ENCODE peak calls at places on chromosomes 11 and 22, in nine cellular contexts. N is lower leg skin, S is dorsolateral prefrontal cortex, Z is colonic mucosa, O is fibroblast of villous mesenchyme, Y is choroid plexus epithelial cell, L is AG04450, D is cardiac fibroblast, X is neural crest cell. E is an unnamed sample.

GRCh38 chr11:31646206-31646605 is 136.6 kb downstream of the ELP4 start:
- DNase-seq in D (peak), N (no peak), Y (peak), Z (no peak), X (no peak), O (no peak), L (no peak), S (no peak), E (no peak)

GRCh38 chr11:34614334-34615113 is 6.4 kb upstream of the EHF start:
- DNase-seq in D (peak), N (no peak), L (peak), O (peak), X (no peak), S (no peak), Z (peak), Y (peak), E (no peak)

GRCh38 chr11:44684886-44685285 is 41.9 kb upstream of the TSPAN18 start:
- DNase-seq in D (no peak), O (no peak), N (no peak), Z (no peak), S (no peak), Y (no peak), L (no peak), X (no peak), E (no peak)

GRCh38 chr11:64245797-64246623 is 733 bp downstream of the PPP1R14B start:
- DNase-seq in N (peak), D (peak), O (peak), S (no peak), Y (peak), Z (peak), L (peak), X (no peak), E (peak)

GRCh38 chr22:49767355-49768062 is 60.2 kb downstream of the BRD1 start:
- DNase-seq in Z (no peak), X (no peak), O (peak), D (peak), N (peak), Y (peak), S (peak), L (no peak), E (peak)

GRCh38 chr11:617248-617911 is 1.6 kb upstream of the IRF7 start:
- DNase-seq in N (no peak), Z (no peak), D (no peak), L (no peak), X (no peak), O (no peak), Y (no peak), S (no peak), E (no peak)

GRCh38 chr11:60128376-60128775 is 39.9 kb downstream of the MS4A2 start:
- DNase-seq in D (no peak), S (no peak), N (no peak), X (no peak), L (no peak), Y (no peak), Z (no peak), O (no peak), E (no peak)

GRCh38 chr11:121967131-121967689 is 148.8 kb downstream of the BLID start:
- DNase-seq in L (no peak), S (no peak), Z (no peak), D (no peak), O (no peak), Y (no peak), X (no peak), N (no peak), E (no peak)

GRCh38 chr11:6249822-6250555 is 9.6 kb upstream of the CCKBR start:
- DNase-seq in X (no peak), O (peak), D (peak), L (peak), Z (peak), Y (peak), N (peak), S (peak), E (no peak)

GRCh38 chr22:28817919-28818859 is 17.8 kb upstream of the XBP1 start:
- DNase-seq in X (no peak), L (no peak), S (no peak), O (no peak), D (no peak), N (no peak), Z (peak), Y (no peak), E (no peak)

GRCh38 chr22:49756201-49756600 is 71.5 kb downstream of the BRD1 start:
- DNase-seq in Z (no peak), S (no peak), L (no peak), N (peak), O (no peak), D (no peak), X (no peak), Y (no peak), E (no peak)

GRCh38 chr11:47606731-47607130 is 12.5 kb upstream of the C1QTNF4 start:
- DNase-seq in Y (peak), S (no peak), O (peak), X (no peak), Z (no peak), N (peak), D (peak), L (no peak), E (no peak)

GRCh38 chr11:47152953-47153950 is 23.4 kb downstream of the ARFGAP2 start:
- DNase-seq in S (peak), N (peak), Y (peak), L (peak), O (peak), Z (peak), D (peak), X (peak), E (peak)

GRCh38 chr22:23414727-23415489 is 165.2 kb downstream of the IGLL1 start:
- DNase-seq in X (no peak), Z (no peak), L (no peak), Y (no peak), O (no peak), N (peak), D (no peak), S (no peak), E (no peak)

GRCh38 chr11:85756401-85757200 is 54.3 kb downstream of the SYTL2 start:
- DNase-seq in Z (peak), L (no peak), X (no peak), Y (no peak), N (no peak), D (no peak), O (no peak), S (no peak), E (no peak)

DNA sequence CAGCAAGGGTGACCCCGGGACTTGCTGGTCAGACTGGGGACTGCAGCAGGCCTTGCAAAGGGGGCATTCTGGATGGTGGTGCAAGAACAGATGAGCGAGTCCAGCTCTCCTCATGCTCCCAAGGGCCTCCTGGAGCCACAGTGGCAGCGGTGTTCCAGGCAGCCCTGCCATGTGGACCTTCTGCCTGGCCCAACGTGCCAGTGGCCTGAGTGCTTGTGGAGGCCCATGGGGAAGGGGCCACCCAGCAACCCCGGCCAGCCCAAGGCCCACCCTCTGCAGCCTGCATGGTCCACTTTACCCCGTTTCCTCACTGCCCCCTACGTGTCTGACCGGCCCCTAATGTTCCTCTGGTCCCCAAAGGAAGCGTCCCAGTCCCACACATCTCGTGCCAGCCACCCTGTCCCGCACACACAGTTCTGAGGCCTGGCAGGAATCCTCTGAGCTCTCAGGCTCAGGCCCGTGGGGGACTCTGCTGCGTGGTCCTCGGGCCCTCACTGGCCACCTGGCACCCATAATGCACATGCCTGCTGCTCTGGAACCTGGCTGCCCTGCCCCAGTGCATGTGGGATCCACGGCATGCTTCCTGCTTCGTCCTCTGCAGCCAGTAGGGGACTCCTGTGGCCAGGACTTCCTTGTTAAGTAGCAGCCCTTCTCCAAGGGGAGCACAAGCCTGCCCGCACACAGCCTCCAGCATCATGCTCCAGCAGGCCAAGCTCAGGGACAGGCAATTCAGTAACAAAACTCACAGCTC is 85.5 kb downstream of the DGCR2 start:
- DNase-seq in D (peak), Y (peak), X (no peak), N (peak), L (no peak), S (peak), O (peak), Z (no peak), E (no peak)
- TF ChIP-seq CTCF in D (peak), Y (peak), X (no peak), N (no peak), L (peak), S (no peak), O (peak), Z (no peak), E (no peak)

GRCh38 chr11:71080239-71081097 is 171.9 kb downstream of the SHANK2 start:
- DNase-seq in D (peak), S (peak), L (peak), X (peak), Y (peak), Z (peak), O (peak), N (no peak), E (no peak)
- TF ChIP-seq CTCF in D (peak), S (peak), L (peak), X (peak), Y (peak), Z (peak), O (peak), N (no peak), E (no peak)

GRCh38 chr22:21991309-21991596 is 8.7 kb upstream of the TOP3B start:
- DNase-seq in S (no peak), Z (no peak), O (no peak), X (no peak), Y (no peak), N (no peak), D (no peak), L (no peak), E (no peak)

GRCh38 chr22:21991774-21992173 is 9.2 kb upstream of the TOP3B start:
- DNase-seq in S (no peak), N (no peak), Z (no peak), L (no peak), O (no peak), Y (no peak), X (no peak), D (no peak), E (no peak)

GRCh38 chr22:21989049-21989448 is 6.5 kb upstream of the TOP3B start:
- DNase-seq in D (no peak), X (no peak), L (no peak), N (no peak), S (no peak), Z (no peak), O (no peak), Y (no peak), E (no peak)

GRCh38 chr22:21992593-21993237 is 10.1 kb upstream of the TOP3B start:
- DNase-seq in L (no peak), Y (no peak), N (no peak), O (no peak), X (no peak), Z (no peak), D (no peak), S (no peak), E (no peak)

DNA sequence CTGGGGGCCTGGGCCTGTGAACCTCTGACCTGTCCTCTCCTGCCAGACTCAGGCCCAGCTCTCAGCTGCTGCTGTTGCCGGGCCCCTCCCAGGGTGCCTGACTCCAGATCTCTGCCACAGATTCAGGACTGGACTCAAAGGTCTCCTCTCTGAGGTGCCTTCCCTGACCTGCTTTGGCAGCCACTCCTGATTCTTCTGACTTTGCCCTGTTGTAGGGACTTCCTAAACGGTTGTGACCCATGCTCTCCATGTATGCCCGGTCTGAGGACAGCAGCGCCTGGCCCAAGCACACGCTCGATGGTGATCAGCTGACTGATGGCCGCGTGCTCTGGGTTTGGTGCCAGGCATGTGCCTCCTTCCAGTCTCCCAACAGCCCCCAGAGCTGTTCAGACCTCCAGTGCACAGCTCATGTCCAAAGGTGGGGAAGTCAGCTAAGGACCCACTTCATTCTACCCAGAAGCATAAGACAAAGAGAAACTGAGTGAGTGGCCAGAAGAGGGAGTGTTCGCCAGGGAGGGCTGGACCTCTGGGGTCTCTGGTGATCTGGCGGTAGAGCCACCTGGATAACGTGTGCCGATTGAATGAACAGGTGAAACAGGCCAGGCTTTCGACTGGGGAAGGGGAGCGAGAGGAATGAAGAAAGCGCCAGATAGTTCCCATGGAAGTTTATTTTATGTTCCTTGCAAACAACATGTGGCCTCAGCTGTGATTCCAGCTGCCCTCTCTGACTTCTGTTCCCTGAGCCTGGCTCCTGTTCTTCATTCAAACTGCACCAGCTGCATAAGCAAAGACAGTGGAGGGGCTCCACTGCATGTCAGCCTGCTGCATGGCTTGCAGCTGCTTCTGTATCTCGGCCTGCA is 8.1 kb upstream of the TOP3B start:
- DNase-seq in S (no peak), X (no peak), L (no peak), Y (no peak), D (no peak), Z (no peak), O (no peak), N (no peak), E (no peak)
- TF ChIP-seq CTCF in S (no peak), X (no peak), L (no peak), Y (no peak), D (no peak), Z (no peak), O (no peak), N (no peak), E (no peak)

GRCh38 chr11:130237282-130238006 is 77.3 kb downstream of the ZBTB44 start:
- DNase-seq in X (no peak), N (no peak), S (no peak), Y (no peak), Z (no peak), O (no peak), L (no peak), D (no peak), E (no peak)

GRCh38 chr11:130246270-130246669 is 68.4 kb downstream of the ZBTB44 start:
- DNase-seq in N (no peak), L (no peak), D (no peak), X (no peak), Z (no peak), O (no peak), Y (no peak), S (no peak), E (no peak)

GRCh38 chr11:130243816-130244215 is 70.9 kb downstream of the ZBTB44 start:
- DNase-seq in X (no peak), N (no peak), Y (no peak), L (no peak), D (no peak), Z (no peak), S (no peak), O (peak), E (no peak)

GRCh38 chr11:130244851-130245250 is 69.9 kb downstream of the ZBTB44 start:
- DNase-seq in S (no peak), N (no peak), Z (no peak), D (no peak), Y (no peak), O (no peak), L (no peak), X (no peak), E (no peak)

DNA sequence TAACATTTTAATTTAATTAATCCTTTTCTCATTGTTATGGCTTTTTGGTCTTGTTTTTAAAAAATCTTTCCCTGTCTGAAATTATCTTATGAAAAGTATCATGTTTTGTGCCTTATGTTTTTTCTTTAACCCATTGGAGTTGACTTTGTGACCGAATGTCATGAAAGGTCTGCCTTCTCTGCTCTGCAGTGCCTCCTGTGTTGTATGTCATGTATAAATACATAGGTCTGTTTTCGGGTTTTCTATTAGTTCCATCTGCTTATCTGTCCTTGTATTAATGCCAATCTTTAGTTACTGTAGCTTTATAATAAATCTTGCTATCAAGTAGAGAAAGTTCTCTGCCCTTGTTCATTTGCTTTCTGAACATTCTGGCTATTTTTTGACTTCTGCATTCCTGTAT is 73.0 kb downstream of the ZBTB44 start:
- DNase-seq in D (no peak), O (no peak), L (no peak), X (no peak), S (no peak), Y (no peak), Z (no peak), N (no peak), E (no peak)
- TF ChIP-seq CTCF in D (no peak), O (no peak), L (peak), X (no peak), S (no peak), Y (no peak), Z (no peak), N (no peak), E (no peak)

GRCh38 chr11:132186193-132186592 is 815.8 kb downstream of the NTM start:
- DNase-seq in Y (no peak), N (no peak), S (no peak), Z (no peak), D (no peak), X (no peak), L (no peak), O (no peak), E (no peak)

GRCh38 chr11:132187391-132187790 is 817.0 kb downstream of the NTM start:
- DNase-seq in X (no peak), N (no peak), Z (no peak), S (no peak), Y (no peak), L (no peak), O (no peak), D (no peak), E (no peak)

GRCh38 chr11:132187814-132188213 is 817.4 kb downstream of the NTM start:
- DNase-seq in D (peak), N (no peak), Z (no peak), S (no peak), X (no peak), O (no peak), Y (peak), L (no peak), E (no peak)

GRCh38 chr11:132184079-132184478 is 813.7 kb downstream of the NTM start:
- DNase-seq in S (no peak), O (no peak), Z (no peak), X (no peak), D (no peak), Y (no peak), L (no peak), N (no peak), E (no peak)

GRCh38 chr11:132186699-132187098 is 816.3 kb downstream of the NTM start:
- DNase-seq in S (no peak), Z (no peak), O (no peak), X (peak), Y (no peak), L (no peak), D (no peak), N (no peak), E (no peak)
- TF ChIP-seq CTCF in S (no peak), Z (no peak), O (no peak), X (peak), Y (peak), L (no peak), D (peak), N (no peak), E (no peak)

GRCh38 chr22:25895678-25896077 is 153.7 kb downstream of the MYO18B start:
- DNase-seq in Y (no peak), L (no peak), S (no peak), X (no peak), O (no peak), N (peak), D (no peak), Z (no peak), E (no peak)

GRCh38 chr22:25898707-25899365 is 156.8 kb downstream of the MYO18B start:
- DNase-seq in D (peak), S (no peak), X (peak), N (peak), Z (no peak), L (no peak), Y (no peak), O (no peak), E (no peak)

GRCh38 chr22:25896592-25896991 is 154.6 kb downstream of the MYO18B start:
- DNase-seq in O (no peak), Z (no peak), X (no peak), D (no peak), S (no peak), L (no peak), Y (no peak), N (peak), E (no peak)

GRCh38 chr22:25892678-25893077 is 150.7 kb downstream of the MYO18B start:
- DNase-seq in Z (no peak), L (no peak), X (no peak), Y (no peak), S (no peak), N (no peak), D (no peak), O (no peak), E (no peak)

DNA sequence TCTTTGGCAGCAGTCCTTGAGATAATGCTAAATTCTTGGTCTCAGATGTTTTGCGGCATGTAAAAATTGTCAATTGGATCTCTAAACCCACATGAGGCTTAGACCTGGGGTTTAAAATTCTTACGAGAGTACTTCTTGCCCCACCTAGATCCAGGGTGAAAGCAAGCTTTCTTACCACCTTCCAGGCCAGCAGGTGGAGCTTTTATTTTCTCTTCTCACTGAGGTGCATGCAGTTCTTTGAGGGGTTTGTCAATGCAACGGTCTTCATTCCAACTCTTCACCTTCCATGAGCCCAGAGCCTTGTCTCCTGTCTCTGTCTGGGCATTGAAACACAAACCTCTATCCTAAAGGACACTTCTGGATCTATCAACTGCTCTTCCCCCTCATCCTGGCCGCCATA is 154.1 kb downstream of the MYO18B start:
- DNase-seq in N (peak), Y (no peak), O (no peak), X (no peak), L (no peak), Z (no peak), S (no peak), D (no peak), E (no peak)
- TF ChIP-seq CTCF in N (no peak), Y (no peak), O (no peak), X (no peak), L (no peak), Z (no peak), S (no peak), D (no peak), E (no peak)

GRCh38 chr22:45867118-45867905 is 109.7 kb downstream of the WNT7B start:
- DNase-seq in Y (peak), O (peak), L (no peak), S (peak), D (peak), X (peak), Z (peak), N (no peak), E (no peak)
- TF ChIP-seq CTCF in Y (no peak), O (peak), L (peak), S (peak), D (no peak), X (peak), Z (no peak), N (no peak), E (no peak)

DNA sequence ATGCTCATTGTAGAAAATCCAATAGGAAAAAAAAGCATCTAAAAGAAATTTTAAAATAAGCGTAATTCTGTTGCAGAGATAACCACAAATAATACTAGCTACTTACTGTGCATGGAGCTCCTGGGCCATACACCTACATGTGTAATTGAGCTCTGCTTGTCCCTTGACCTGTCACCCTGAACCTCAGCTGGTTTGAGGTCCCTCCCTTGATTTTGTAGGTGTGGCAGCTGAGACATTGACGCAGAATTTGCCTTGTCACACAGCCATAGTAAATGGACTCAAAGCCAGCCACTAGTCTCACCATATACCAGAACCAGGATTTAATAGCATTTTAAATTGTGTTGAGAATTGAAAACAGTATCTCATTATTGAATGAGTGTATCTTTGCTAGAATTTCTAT is 135.2 kb downstream of the MORC2 start:
- DNase-seq in L (no peak), X (no peak), S (no peak), Z (no peak), Y (no peak), D (no peak), N (no peak), O (no peak), E (no peak)
- TF ChIP-seq CTCF in L (no peak), X (no peak), S (no peak), Z (no peak), Y (no peak), D (no peak), N (no peak), O (no peak), E (no peak)